ENCODE peak calls at places on chromosomes 7 and 10, in five cellular contexts. F is amniotic stem cell; U is activated CD4-positive, alpha-beta T cell treated with anti-CD3 and anti-CD28 coated beads for 24 hours; B is heart right ventricle; O is glomerular endothelial cell. C is an unnamed sample.

GRCh38 chr10:78062296-78062695 is 28.6 kb downstream of the RPS24 start:
- DNase-seq in F (no peak), U (no peak), B (no peak), O (no peak), C (no peak)

GRCh38 chr7:151736403-151736909 is 140.5 kb downstream of the PRKAG2 start:
- DNase-seq in F (peak; percentile 92), U (no peak), B (peak; percentile 84), O (peak; percentile 77), C (peak; percentile 76)

GRCh38 chr7:27191081-27191715 is 6.2 kb upstream of the HOXA11 start:
- DNase-seq in F (no peak), U (no peak), B (no peak), O (no peak), C (no peak)

GRCh38 chr7:140084972-140085371 is 22.2 kb upstream of the PARP12 start:
- DNase-seq in F (no peak), U (no peak), B (no peak), O (no peak), C (no peak)

GRCh38 chr7:39810710-39811109 is 139.3 kb upstream of the CDK13 start:
- DNase-seq in F (no peak), U (no peak), B (no peak), O (no peak), C (no peak)

GRCh38 chr7:98922392-98923107 is 44.2 kb downstream of the TRRAP start:
- DNase-seq in F (no peak), U (no peak), B (no peak), O (no peak), C (no peak)

GRCh38 chr10:75613685-75614587 is 182.5 kb downstream of the LRMDA start:
- DNase-seq in F (no peak), U (no peak), B (no peak), O (no peak), C (no peak)

GRCh38 chr7:741191-741671 is 14.2 kb upstream of the PRKAR1B start:
- DNase-seq in F (no peak), U (no peak), B (no peak), O (no peak), C (no peak)

C was measured in RWPE1.